ENCODE peak calls at places on chromosomes 2 and 18, in ten cellular contexts. V is esophagus squamous epithelium, J is astrocyte, X is endodermal cell, B is EL, Z is IMR-90, A is non-pigmented ciliary epithelial cell, W is neural crest cell, R is AG04450, G is heart right ventricle. F is an unnamed sample.

GRCh38 chr18:55251186-55251995 is 292.1 kb upstream of the CCDC68 start:
- DNase-seq in V (no peak), B (peak), W (no peak), R (no peak), J (peak), X (no peak), G (no peak), A (no peak), Z (peak), F (peak)

GRCh38 chr2:19649785-19650380 is 251.9 kb downstream of the TTC32 start:
- DNase-seq in J (peak), V (no peak), A (peak), R (peak), W (no peak), G (no peak), Z (peak), X (no peak), B (peak), F (peak)

GRCh38 chr18:79377187-79377891 is 18.4 kb upstream of the NFATC1 start:
- DNase-seq in G (no peak), V (no peak), Z (no peak), B (no peak), W (no peak), X (no peak), R (no peak), J (no peak), A (no peak), F (no peak)

GRCh38 chr2:240595381-240596079 is 9.0 kb downstream of the CAPN10 start:
- DNase-seq in R (no peak), Z (no peak), W (peak), B (no peak), A (no peak), X (peak), V (no peak), J (no peak), G (no peak), F (peak)

GRCh38 chr2:219836647-219837177 is 209.3 kb downstream of the SLC4A3 start:
- DNase-seq in X (peak), J (no peak), A (no peak), G (no peak), Z (peak), R (no peak), B (peak), W (no peak), V (no peak), F (no peak)

GRCh38 chr2:222038086-222038802 is 260.6 kb downstream of the PAX3 start:
- DNase-seq in J (peak), R (no peak), X (no peak), B (peak), V (no peak), A (peak), G (no peak), Z (peak), W (no peak), F (peak)

GRCh38 chr2:231965118-231965517 is 3.6 kb downstream of the DIS3L2 start:
- DNase-seq in X (no peak), R (no peak), J (no peak), Z (no peak), G (no peak), V (no peak), B (no peak), W (no peak), A (no peak), F (peak)

GRCh38 chr18:35851286-35851967 is 121.1 kb upstream of the RMP24 start:
- DNase-seq in G (no peak), V (no peak), A (no peak), B (no peak), R (no peak), W (no peak), Z (no peak), X (peak), J (no peak), F (peak)

GRCh38 chr2:16012626-16013501 is 72.5 kb downstream of the MYCN start:
- DNase-seq in R (no peak), B (no peak), A (no peak), G (no peak), X (peak), Z (no peak), W (peak), J (no peak), V (no peak), F (peak)

F was measured in mesendoderm.